ENCODE peak calls at places on chromosomes 1 and 21, in four cellular contexts. T is HL-60, Q is GM12878, Z is K562. K is an unnamed sample.

GRCh38 chr21:33578959-33579542 is 9.4 kb downstream of the DONSON start:
- DNase-seq in T (no peak), Z (no peak), Q (no peak), K (no peak)

GRCh38 chr1:38000529-38001453 is 4.5 kb downstream of the FHL3 start:
- DNase-seq in Q (no peak), T (peak), Z (peak), K (no peak)

GRCh38 chr1:152050886-152051764 is 14.3 kb upstream of the S100A11 start:
- DNase-seq in T (no peak), Q (no peak), Z (peak), K (no peak)

GRCh38 chr21:45581322-45581712 is 39.1 kb upstream of the SLC19A1 start:
- DNase-seq in Z (no peak), T (no peak), Q (no peak), K (no peak)

GRCh38 chr21:46219591-46220239 is 8.9 kb downstream of the LSS start:
- DNase-seq in Q (no peak), Z (no peak), T (no peak), K (no peak)

GRCh38 chr1:23376890-23377811 is 7.5 kb upstream of the ZNF436 start:
- DNase-seq in Z (peak), T (no peak), Q (no peak), K (no peak)

GRCh38 chr1:177077734-177078489 is 86.6 kb downstream of the ASTN1 start:
- DNase-seq in Q (no peak), Z (no peak), T (no peak), K (no peak)

GRCh38 chr1:20255666-20256065 is 35.0 kb upstream of the VWA5B1 start:
- DNase-seq in Q (no peak), T (no peak), Z (peak), K (no peak)

GRCh38 chr1:201880928-201881571 is 7.6 kb upstream of the SHISA4 start:
- DNase-seq in T (peak), Z (no peak), Q (no peak), K (no peak)

GRCh38 chr1:89578151-89578550 is 53.5 kb downstream of the LRRC8B start:
- DNase-seq in Q (no peak), Z (no peak), T (no peak), K (no peak)

GRCh38 chr1:47705517-47706130 is 267.8 kb downstream of the FOXD2 start:
- DNase-seq in Z (no peak), T (no peak), Q (no peak), K (no peak)

GRCh38 chr21:16587141-16587570 is 857.4 kb downstream of the USP25 start:
- DNase-seq in Z (no peak), T (no peak), Q (no peak), K (no peak)

GRCh38 chr1:183911285-183911684 is 106.4 kb downstream of the RGL1 start:
- DNase-seq in Q (peak), Z (no peak), T (peak), K (no peak)

GRCh38 chr1:25028910-25029599 is 99.0 kb upstream of the RUNX3 start:
- DNase-seq in Z (no peak), Q (no peak), T (peak), K (no peak)

GRCh38 chr1:108082741-108083562 is 117.2 kb downstream of the SLC25A24 start:
- DNase-seq in Z (no peak), T (no peak), Q (no peak), K (no peak)

GRCh38 chr1:235024045-235024439 is 104.6 kb downstream of the TOMM20 start:
- DNase-seq in Z (no peak), Q (no peak), T (no peak), K (no peak)

GRCh38 chr21:33281101-33281652 is 15.0 kb downstream of the IL10RB start:
- DNase-seq in T (no peak), Q (no peak), Z (no peak), K (no peak)

GRCh38 chr1:13687361-13687760 is 12.6 kb upstream of the PRDM2 start:
- DNase-seq in T (no peak), Q (no peak), Z (no peak), K (no peak)

GRCh38 chr1:15475737-15476314 is at the start of gene CELA2B:
- DNase-seq in T (no peak), Q (no peak), Z (peak), K (no peak)

GRCh38 chr1:184870319-184870718 is 104.0 kb downstream of the NIBAN1 start:
- DNase-seq in Q (no peak), Z (no peak), T (no peak), K (no peak)

GRCh38 chr1:108816049-108816882 is 40.6 kb downstream of the AKNAD1 start:
- DNase-seq in T (no peak), Q (no peak), Z (peak), K (no peak)

GRCh38 chr1:6123083-6123482 is 57.0 kb downstream of the CHD5 start:
- DNase-seq in Z (no peak), Q (no peak), T (peak), K (no peak)

GRCh38 chr1:243719476-243719875 is 130.6 kb downstream of the AKT3 start:
- DNase-seq in Z (no peak), T (no peak), Q (no peak), K (no peak)

GRCh38 chr1:205585169-205585834 is 46.5 kb downstream of the ELK4 start:
- DNase-seq in Z (no peak), Q (no peak), T (no peak), K (no peak)

GRCh38 chr1:225607355-225607754 is 45.6 kb downstream of the ENAH start:
- DNase-seq in T (no peak), Z (no peak), Q (no peak), K (no peak)

GRCh38 chr1:45117766-45118165 is 88.6 kb downstream of the ZSWIM5 start:
- DNase-seq in Z (no peak), T (no peak), Q (no peak), K (no peak)

GRCh38 chr1:157137051-157137772 is 983 bp downstream of the ETV3 start:
- DNase-seq in Q (no peak), T (peak), Z (peak), K (no peak)
- TF ChIP-seq POLR2AphosphoS5 in Q (no peak), T (no peak), Z (no peak), K (no peak)

DNA sequence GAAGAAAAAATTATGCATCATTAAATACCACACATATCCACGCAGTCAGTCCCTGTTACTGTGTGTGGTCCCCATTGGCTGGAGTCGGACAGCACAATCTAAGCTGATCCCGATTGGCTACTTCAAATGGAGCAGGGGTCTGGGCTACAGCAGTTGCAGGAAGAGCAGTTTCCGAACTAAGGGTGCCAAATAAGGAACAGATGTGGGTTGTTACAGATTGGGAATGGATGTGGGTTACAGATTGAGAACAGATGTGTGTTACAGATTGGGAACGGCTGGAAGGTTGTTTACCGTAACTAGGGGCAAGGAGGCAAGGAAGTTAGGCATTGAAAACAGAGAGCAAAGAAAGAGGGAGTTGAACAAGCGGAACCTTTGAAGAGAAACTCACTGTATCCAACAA is 19.9 kb downstream of the OR2L13 start:
- DNase-seq in Z (no peak), T (no peak), Q (no peak), K (no peak)
- TF ChIP-seq SPI1 in Z (no peak), T (no peak), Q (no peak), K (no peak)

GRCh38 chr1:226975259-226975908 is 35.3 kb downstream of the COQ8A start:
- DNase-seq in T (no peak), Q (no peak), Z (no peak), K (no peak)

GRCh38 chr1:226974544-226975258 is 34.6 kb downstream of the COQ8A start:
- DNase-seq in T (no peak), Z (no peak), Q (no peak), K (no peak)

GRCh38 chr1:226973371-226973897 is 33.3 kb downstream of the COQ8A start:
- DNase-seq in Z (no peak), T (no peak), Q (no peak), K (no peak)

GRCh38 chr1:226972931-226973330 is 32.8 kb downstream of the COQ8A start:
- DNase-seq in Q (no peak), T (no peak), Z (no peak), K (no peak)

DNA sequence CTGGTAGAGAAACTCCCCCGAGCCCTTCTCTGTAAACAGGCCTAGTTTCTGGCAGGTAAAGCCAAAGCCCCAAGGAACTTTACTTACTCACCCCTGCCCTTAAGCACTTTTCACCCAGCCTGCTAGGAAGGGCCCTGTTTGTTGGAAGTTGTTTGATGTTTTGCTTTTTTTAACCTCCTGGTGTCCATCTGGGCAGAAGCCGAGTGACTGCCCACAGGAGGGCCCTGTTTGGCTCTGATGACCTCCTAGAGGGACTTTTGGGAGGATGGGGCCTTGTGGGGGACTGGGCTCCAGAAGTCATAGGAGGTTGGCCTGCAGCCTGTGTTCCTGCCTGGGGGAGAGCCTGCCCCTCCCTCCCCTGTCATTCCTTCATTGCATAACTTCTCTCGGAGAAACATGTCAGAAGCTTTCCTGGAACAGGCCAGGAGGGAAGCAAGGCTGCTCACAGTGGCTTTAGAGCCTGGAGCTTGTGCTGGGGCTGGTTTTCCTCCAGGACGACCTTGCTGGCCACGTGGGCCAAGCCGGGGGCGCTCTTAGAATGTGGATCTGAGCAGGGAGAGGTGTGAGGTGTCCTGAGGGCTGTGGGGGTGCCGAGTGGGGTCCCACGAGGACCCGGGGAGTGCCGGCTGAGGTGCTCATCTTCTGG is 33.9 kb downstream of the COQ8A start:
- DNase-seq in Q (no peak), Z (no peak), T (no peak), K (no peak)
- TF ChIP-seq POLR2AphosphoS5 in Q (no peak), Z (no peak), T (no peak), K (no peak)

GRCh38 chr1:181674617-181675016 is 191.3 kb downstream of the CACNA1E start:
- DNase-seq in T (no peak), Z (no peak), Q (no peak), K (no peak)

GRCh38 chr1:181675625-181676024 is 192.3 kb downstream of the CACNA1E start:
- DNase-seq in Z (no peak), T (no peak), Q (no peak), K (no peak)

GRCh38 chr1:181675091-181675490 is 191.8 kb downstream of the CACNA1E start:
- DNase-seq in T (no peak), Z (no peak), Q (no peak), K (no peak)

GRCh38 chr1:181680332-181680731 is 197.0 kb downstream of the CACNA1E start:
- DNase-seq in T (no peak), Z (no peak), Q (no peak), K (no peak)

DNA sequence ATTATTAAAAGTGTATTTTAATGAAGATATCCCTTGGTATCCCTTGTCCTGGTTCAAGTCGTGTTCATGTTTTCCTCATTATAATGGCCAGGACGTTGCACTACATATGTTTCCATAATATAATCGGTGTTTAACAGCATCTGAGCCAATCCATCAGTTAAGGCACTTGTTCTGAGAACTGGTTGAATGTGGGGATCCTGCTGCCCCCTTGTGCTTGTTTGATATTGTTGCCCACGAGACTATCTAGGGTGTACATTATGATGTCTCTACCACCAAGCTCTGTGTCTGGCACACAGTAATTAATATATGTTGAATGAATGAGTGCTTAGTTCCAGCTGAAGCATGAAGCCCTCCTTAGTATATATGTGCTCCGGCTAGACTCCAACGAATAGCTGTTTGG is 193.0 kb downstream of the CACNA1E start:
- DNase-seq in T (peak), Z (peak), Q (peak), K (peak)
- TF ChIP-seq SPI1 in T (no peak), Z (no peak), Q (no peak), K (no peak)

GRCh38 chr1:227759345-227760300 is 24.4 kb downstream of the SNAP47 start:
- DNase-seq in T (no peak), Q (no peak), Z (no peak), K (no peak)
- TF ChIP-seq POLR2AphosphoS5 in T (no peak), Q (no peak), Z (no peak), K (no peak)

DNA sequence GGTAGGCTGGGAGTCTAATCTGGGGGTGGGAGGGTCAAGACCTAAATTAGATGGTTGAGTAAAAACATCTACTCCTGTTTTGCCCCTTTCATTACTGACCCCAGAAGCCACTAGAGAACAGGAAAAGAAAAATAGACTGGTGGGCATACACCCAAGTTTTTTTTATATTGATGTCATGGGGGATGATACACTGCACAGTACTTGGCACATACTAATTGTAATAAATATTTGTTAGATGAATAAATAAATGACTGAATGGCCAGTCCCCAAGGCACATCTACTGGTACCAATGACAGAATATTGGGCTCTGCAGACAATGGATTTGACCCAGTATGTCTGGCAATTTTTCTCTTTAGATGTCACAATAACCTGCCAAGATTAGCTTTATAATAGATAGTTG is 36.8 kb upstream of the PTBP2 start:
- DNase-seq in T (no peak), Z (no peak), Q (no peak), K (no peak)
- TF ChIP-seq SPI1 in T (no peak), Z (no peak), Q (no peak), K (no peak)